ENCODE peak calls at places on chromosome 16, in seven cellular contexts. One of them, this sample, is unnamed.

GRCh38 chr16:10927497-10928112 is 14.7 kb downstream of the DEXI start:
- DNase-seq in stomach: no peak
- DNase-seq in GM23338: no peak
- DNase-seq in spleen: no peak
- DNase-seq in esophagus muscularis mucosa: no peak
- DNase-seq in breast epithelium: no peak
- DNase-seq in prostate gland: no peak
- DNase-seq in this sample: no peak

GRCh38 chr16:340370-341091 is 12.0 kb downstream of the AXIN1 start:
- DNase-seq in stomach: no peak
- DNase-seq in GM23338: no peak
- DNase-seq in spleen: peak
- DNase-seq in esophagus muscularis mucosa: no peak
- DNase-seq in breast epithelium: no peak
- DNase-seq in prostate gland: no peak
- DNase-seq in this sample: no peak

GRCh38 chr16:89040391-89040790 is 53.3 kb upstream of the ACSF3 start:
- DNase-seq in stomach: no peak
- DNase-seq in GM23338: no peak
- DNase-seq in spleen: peak
- DNase-seq in esophagus muscularis mucosa: no peak
- DNase-seq in breast epithelium: no peak
- DNase-seq in prostate gland: no peak
- DNase-seq in this sample: no peak

GRCh38 chr16:21684199-21684598 is 20.4 kb downstream of the OTOA start:
- DNase-seq in stomach: no peak
- DNase-seq in GM23338: peak
- DNase-seq in spleen: no peak
- DNase-seq in esophagus muscularis mucosa: no peak
- DNase-seq in breast epithelium: no peak
- DNase-seq in prostate gland: peak
- DNase-seq in this sample: no peak

GRCh38 chr16:86975445-86975844 is 341.7 kb downstream of the C16orf95 start:
- DNase-seq in stomach: no peak
- DNase-seq in GM23338: peak
- DNase-seq in spleen: no peak
- DNase-seq in esophagus muscularis mucosa: no peak
- DNase-seq in breast epithelium: peak
- DNase-seq in prostate gland: no peak
- DNase-seq in this sample: no peak

GRCh38 chr16:87778830-87779579 is 13.2 kb upstream of the KLHDC4 start:
- DNase-seq in stomach: peak
- DNase-seq in GM23338: peak
- DNase-seq in spleen: peak
- DNase-seq in esophagus muscularis mucosa: peak
- DNase-seq in breast epithelium: peak
- DNase-seq in prostate gland: peak
- DNase-seq in this sample: peak

GRCh38 chr16:89113661-89114060 is 20.0 kb downstream of the ACSF3 start:
- DNase-seq in stomach: no peak
- DNase-seq in GM23338: no peak
- DNase-seq in spleen: peak
- DNase-seq in esophagus muscularis mucosa: no peak
- DNase-seq in breast epithelium: no peak
- DNase-seq in prostate gland: no peak
- DNase-seq in this sample: peak

GRCh38 chr16:89155184-89155679 is 16.3 kb upstream of the CDH15 start:
- DNase-seq in stomach: peak
- DNase-seq in GM23338: no peak
- DNase-seq in spleen: no peak
- DNase-seq in esophagus muscularis mucosa: peak
- DNase-seq in breast epithelium: peak
- DNase-seq in prostate gland: peak
- DNase-seq in this sample: peak

GRCh38 chr16:74899786-74900185 is 85.1 kb downstream of the WDR59 start:
- DNase-seq in stomach: no peak
- DNase-seq in GM23338: no peak
- DNase-seq in spleen: no peak
- DNase-seq in esophagus muscularis mucosa: no peak
- DNase-seq in breast epithelium: no peak
- DNase-seq in prostate gland: no peak
- DNase-seq in this sample: no peak

GRCh38 chr16:58418601-58419000 is 26.3 kb downstream of the GINS3 start:
- DNase-seq in stomach: no peak
- DNase-seq in GM23338: no peak
- DNase-seq in spleen: no peak
- DNase-seq in esophagus muscularis mucosa: no peak
- DNase-seq in breast epithelium: no peak
- DNase-seq in prostate gland: no peak
- DNase-seq in this sample: no peak

DNA sequence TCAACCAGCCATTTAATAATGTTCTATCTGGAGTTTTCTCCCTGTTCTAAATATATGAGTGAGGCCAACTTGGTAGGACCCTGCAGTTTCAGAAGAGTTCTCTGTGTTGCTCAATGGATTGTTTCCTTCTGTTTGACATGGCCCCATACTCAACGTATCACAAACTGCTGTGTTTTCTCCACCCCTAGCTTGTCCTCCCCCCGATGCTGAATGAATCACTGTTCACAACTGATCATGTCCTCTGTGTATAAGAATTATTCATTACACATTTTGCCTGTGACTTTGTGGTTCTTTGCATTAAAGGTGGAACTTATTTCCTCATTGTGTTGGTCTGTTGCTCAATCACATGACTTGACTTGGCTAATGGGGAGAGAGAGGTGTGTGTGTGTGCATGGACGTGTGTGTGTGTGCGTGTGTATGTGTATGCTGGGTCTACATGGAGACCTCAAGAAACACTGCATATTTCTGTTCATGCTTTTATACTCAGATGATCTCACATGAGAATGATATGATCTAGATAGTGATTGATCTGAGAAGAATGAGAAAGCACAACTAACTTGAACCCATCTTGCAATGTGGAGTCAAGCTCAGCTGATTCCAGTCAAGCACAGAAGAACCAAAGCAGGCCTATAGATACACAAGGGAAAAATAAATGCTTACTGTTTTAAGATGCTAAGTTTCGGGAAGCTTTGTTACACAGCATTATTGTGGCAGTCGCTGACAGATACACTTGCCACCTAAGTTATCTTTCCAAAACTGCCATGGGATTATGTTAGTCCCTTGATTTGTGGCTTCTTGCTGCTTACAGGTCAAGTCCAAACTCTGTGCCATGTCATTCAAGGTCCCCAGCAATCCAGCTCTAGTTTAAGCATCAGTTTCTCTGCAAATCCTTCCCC is 167.8 kb upstream of the ZFHX3 start:
- DNase-seq in stomach: no peak
- DNase-seq in GM23338: no peak
- DNase-seq in spleen: no peak
- DNase-seq in esophagus muscularis mucosa: no peak
- DNase-seq in breast epithelium: no peak
- DNase-seq in prostate gland: no peak
- DNase-seq in this sample: no peak
- TF ChIP-seq POLR2AphosphoS5 in stomach: no peak
- TF ChIP-seq POLR2AphosphoS5 in GM23338: no peak
- TF ChIP-seq POLR2AphosphoS5 in spleen: no peak
- TF ChIP-seq POLR2AphosphoS5 in esophagus muscularis mucosa: peak
- TF ChIP-seq POLR2AphosphoS5 in breast epithelium: peak
- TF ChIP-seq POLR2AphosphoS5 in prostate gland: no peak
- TF ChIP-seq POLR2AphosphoS5 in this sample: no peak

DNA sequence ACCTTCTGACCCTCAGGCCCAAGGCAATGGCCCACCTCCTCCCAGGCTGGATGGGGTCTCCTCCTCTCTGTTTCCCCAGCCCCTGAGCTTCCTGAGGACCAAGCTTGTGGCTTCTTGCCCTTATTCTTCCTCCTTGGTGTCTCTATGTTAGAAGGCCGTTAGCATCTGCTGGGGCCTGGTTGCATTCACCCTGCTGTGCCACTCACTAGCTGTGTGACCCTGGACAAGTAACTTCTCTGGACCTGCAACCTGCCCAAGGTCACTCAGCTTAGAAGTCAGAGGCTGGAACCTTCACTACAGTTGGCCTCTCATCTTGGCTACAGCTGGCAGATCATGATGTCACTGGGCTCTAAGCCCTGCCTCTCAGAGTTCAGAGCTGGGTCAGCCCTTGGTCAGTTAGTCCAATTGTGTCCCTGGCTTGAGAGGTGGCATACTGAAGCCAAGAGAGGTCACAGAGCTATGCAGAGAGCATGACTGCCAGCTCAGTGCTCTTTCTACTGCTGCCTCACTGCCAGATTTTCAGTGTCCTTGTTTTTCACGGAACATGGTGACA is 3.0 kb downstream of the MT2A start:
- DNase-seq in stomach: peak
- DNase-seq in GM23338: no peak
- DNase-seq in spleen: peak
- DNase-seq in esophagus muscularis mucosa: no peak
- DNase-seq in breast epithelium: no peak
- DNase-seq in prostate gland: no peak
- DNase-seq in this sample: peak
- H3K27ac ChIP-seq in stomach: peak
- H3K27ac ChIP-seq in GM23338: no peak
- H3K27ac ChIP-seq in spleen: peak
- H3K27ac ChIP-seq in esophagus muscularis mucosa: peak
- H3K27ac ChIP-seq in breast epithelium: peak
- H3K27ac ChIP-seq in prostate gland: peak
- H3K27ac ChIP-seq in this sample: peak

DNA sequence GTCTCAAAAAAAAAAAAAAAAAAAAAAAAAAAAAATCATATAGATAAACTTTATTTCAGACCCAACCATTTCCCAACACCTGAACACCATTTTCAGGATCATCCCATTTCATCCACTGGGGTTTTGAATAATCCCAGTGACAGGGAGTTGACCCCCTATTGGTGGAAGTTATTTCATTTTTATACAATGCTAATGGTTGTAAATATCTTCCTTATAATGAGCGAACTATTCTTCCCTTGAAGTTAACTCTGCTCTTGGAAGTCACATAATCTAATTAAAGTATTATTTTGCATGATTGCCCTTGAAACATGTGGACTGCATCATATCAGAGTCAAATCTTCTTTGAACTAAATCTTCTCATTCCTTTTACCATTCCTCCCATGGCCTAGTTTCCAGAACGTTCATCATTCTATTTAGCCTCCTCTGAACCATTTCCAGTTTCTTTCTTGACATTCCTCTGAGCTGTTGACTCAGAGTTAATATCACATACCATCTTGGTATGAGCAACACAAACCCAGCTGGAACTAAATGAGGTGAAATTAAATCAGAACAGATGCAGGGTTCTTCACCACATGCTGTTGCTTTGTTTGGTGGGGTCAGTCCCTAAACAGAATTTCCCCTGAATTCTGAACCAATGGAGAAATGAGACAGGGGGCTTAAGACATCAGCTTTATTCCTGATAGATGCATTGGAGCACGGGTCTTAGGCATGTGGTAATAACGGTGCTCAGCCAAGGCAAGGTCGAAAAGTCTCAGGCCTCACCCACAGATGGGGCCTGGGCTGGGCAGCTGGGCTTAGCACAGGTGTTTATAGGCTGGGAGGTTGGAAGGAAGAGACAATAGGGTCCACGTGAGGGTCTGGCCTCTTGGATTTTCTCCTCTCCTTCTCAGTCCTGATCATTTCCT is 8.9 kb downstream of the HSD17B2 start:
- DNase-seq in stomach: no peak
- DNase-seq in GM23338: no peak
- DNase-seq in spleen: no peak
- DNase-seq in esophagus muscularis mucosa: no peak
- DNase-seq in breast epithelium: no peak
- DNase-seq in prostate gland: no peak
- DNase-seq in this sample: no peak
- TF ChIP-seq POLR2AphosphoS5 in stomach: peak
- TF ChIP-seq POLR2AphosphoS5 in GM23338: no peak
- TF ChIP-seq POLR2AphosphoS5 in spleen: no peak
- TF ChIP-seq POLR2AphosphoS5 in esophagus muscularis mucosa: no peak
- TF ChIP-seq POLR2AphosphoS5 in breast epithelium: peak
- TF ChIP-seq POLR2AphosphoS5 in prostate gland: no peak
- TF ChIP-seq POLR2AphosphoS5 in this sample: no peak

GRCh38 chr16:81597079-81597658 is 152.6 kb downstream of the CMIP start:
- DNase-seq in stomach: no peak
- DNase-seq in GM23338: no peak
- DNase-seq in spleen: no peak
- DNase-seq in esophagus muscularis mucosa: no peak
- DNase-seq in breast epithelium: no peak
- DNase-seq in prostate gland: no peak
- DNase-seq in this sample: no peak

GRCh38 chr16:81601008-81601428 is 156.4 kb downstream of the CMIP start:
- DNase-seq in stomach: no peak
- DNase-seq in GM23338: no peak
- DNase-seq in spleen: no peak
- DNase-seq in esophagus muscularis mucosa: no peak
- DNase-seq in breast epithelium: peak
- DNase-seq in prostate gland: peak
- DNase-seq in this sample: no peak

GRCh38 chr16:81598083-81598482 is 153.5 kb downstream of the CMIP start:
- DNase-seq in stomach: no peak
- DNase-seq in GM23338: no peak
- DNase-seq in spleen: no peak
- DNase-seq in esophagus muscularis mucosa: no peak
- DNase-seq in breast epithelium: no peak
- DNase-seq in prostate gland: no peak
- DNase-seq in this sample: no peak

GRCh38 chr16:81600275-81600674 is 155.7 kb downstream of the CMIP start:
- DNase-seq in stomach: no peak
- DNase-seq in GM23338: no peak
- DNase-seq in spleen: no peak
- DNase-seq in esophagus muscularis mucosa: no peak
- DNase-seq in breast epithelium: no peak
- DNase-seq in prostate gland: peak
- DNase-seq in this sample: no peak

DNA sequence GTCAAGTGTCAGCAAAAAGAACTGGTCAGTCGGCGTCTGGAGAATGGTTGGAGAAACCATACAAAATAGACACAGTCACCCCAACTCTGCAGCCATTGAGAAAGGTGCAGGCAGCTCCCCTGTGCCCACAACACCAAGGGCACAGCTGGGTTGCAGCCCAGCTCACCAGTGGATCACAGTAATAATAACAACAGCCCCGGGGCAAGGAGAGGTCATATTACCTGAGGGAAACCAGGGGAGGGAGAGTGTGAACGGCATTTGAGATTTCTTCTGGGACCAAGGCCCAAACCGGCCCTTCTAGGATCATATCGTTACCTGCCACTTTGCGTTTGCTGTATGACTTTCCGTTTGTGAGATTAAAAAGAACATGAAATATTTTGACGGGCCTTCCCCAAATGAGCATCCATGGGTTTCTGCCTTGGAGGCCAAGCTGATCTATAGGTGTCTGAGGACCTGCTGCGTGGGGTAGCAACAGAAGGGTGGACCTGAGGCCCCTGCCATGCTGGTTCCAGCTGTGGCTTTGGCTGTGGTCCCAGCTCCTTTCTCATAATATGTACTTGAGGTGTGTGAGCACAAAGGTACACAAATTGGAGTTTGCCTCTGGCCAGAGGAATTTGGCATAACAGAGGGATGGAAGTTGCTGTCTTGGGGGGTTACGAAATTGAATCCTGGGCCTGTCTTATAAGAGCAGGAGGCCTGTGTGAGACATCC is 154.6 kb downstream of the CMIP start:
- DNase-seq in stomach: peak
- DNase-seq in GM23338: no peak
- DNase-seq in spleen: no peak
- DNase-seq in esophagus muscularis mucosa: no peak
- DNase-seq in breast epithelium: peak
- DNase-seq in prostate gland: peak
- DNase-seq in this sample: no peak
- H3K27ac ChIP-seq in stomach: peak
- H3K27ac ChIP-seq in GM23338: no peak
- H3K27ac ChIP-seq in spleen: no peak
- H3K27ac ChIP-seq in esophagus muscularis mucosa: peak
- H3K27ac ChIP-seq in breast epithelium: peak
- H3K27ac ChIP-seq in prostate gland: peak
- H3K27ac ChIP-seq in this sample: peak